ENCODE peak calls at places on chromosomes 5 and 9, in seven cellular contexts. O is K562, B is SK-N-SH, R is HCT116, X is H1, Y is HepG2, C is GM12878. G is an unnamed sample.

GRCh38 chr9:99870126-99870525 is 36.3 kb upstream of the STX17 start:
- DNase-seq in R (no peak), B (no peak), C (no peak), X (no peak), O (no peak), Y (no peak), G (no peak)

GRCh38 chr5:99614888-99615287 is 686.1 kb upstream of the CHD1 start:
- DNase-seq in C (no peak), B (no peak), X (no peak), R (no peak), O (no peak), Y (no peak), G (no peak)

GRCh38 chr5:35598707-35599370 is 18.8 kb upstream of the SPEF2 start:
- DNase-seq in C (no peak), X (peak), R (peak), B (no peak), O (no peak), Y (peak), G (peak)

GRCh38 chr5:51194626-51195025 is 188.6 kb upstream of the ISL1 start:
- DNase-seq in Y (no peak), X (no peak), O (no peak), R (no peak), C (no peak), B (peak), G (no peak)

GRCh38 chr9:75108571-75108970 is 20.3 kb downstream of the OSTF1 start:
- DNase-seq in B (no peak), R (no peak), C (no peak), O (no peak), X (no peak), Y (no peak), G (no peak)

GRCh38 chr9:93143830-93144530 is 9.9 kb upstream of the NINJ1 start:
- DNase-seq in C (no peak), Y (no peak), X (no peak), R (no peak), O (no peak), B (peak), G (no peak)

GRCh38 chr5:170211575-170212334 is 21.0 kb upstream of the C5orf58 start:
- DNase-seq in C (no peak), R (no peak), X (no peak), O (no peak), B (no peak), Y (no peak), G (no peak)

GRCh38 chr9:94801685-94802084 is 75.2 kb downstream of the AOPEP start:
- DNase-seq in C (no peak), R (no peak), Y (no peak), O (no peak), X (no peak), B (no peak), G (no peak)

GRCh38 chr5:142977363-142978051 is 207.3 kb downstream of the ARHGAP26 start:
- DNase-seq in X (no peak), R (no peak), O (no peak), B (no peak), Y (no peak), C (peak), G (no peak)

GRCh38 chr5:157047898-157048297 is 11.0 kb downstream of the HAVCR1 start:
- DNase-seq in C (no peak), R (no peak), B (no peak), Y (no peak), X (no peak), O (no peak), G (no peak)

GRCh38 chr5:132491368-132492364 is 1.1 kb upstream of the IRF1 start:
- DNase-seq in O (no peak), R (no peak), C (no peak), B (no peak), X (peak), Y (no peak), G (no peak)

GRCh38 chr5:43073597-43074546 is 33.8 kb upstream of the ANXA2R start:
- DNase-seq in Y (peak), B (peak), R (peak), X (peak), C (no peak), O (peak), G (no peak)

GRCh38 chr9:134481762-134482161 is 155.5 kb downstream of the RXRA start:
- DNase-seq in B (no peak), X (no peak), C (no peak), R (no peak), O (no peak), Y (no peak), G (no peak)

GRCh38 chr5:173726848-173727557 is 110.6 kb upstream of the BOD1 start:
- DNase-seq in B (no peak), O (no peak), Y (no peak), C (no peak), X (no peak), R (no peak), G (no peak)

GRCh38 chr5:149257875-149258705 is 13.6 kb upstream of the AFAP1L1 start:
- DNase-seq in O (no peak), X (no peak), B (no peak), R (no peak), C (no peak), Y (no peak), G (no peak)

GRCh38 chr9:110620726-110621125 is 41.2 kb upstream of the SVEP1 start:
- DNase-seq in X (no peak), Y (no peak), R (no peak), B (no peak), C (no peak), O (no peak), G (no peak)

GRCh38 chr9:136290508-136291000 is 13.3 kb downstream of the CCDC187 start:
- DNase-seq in O (no peak), R (no peak), Y (no peak), X (no peak), B (no peak), C (no peak), G (no peak)

GRCh38 chr9:94134629-94135028 is 50.4 kb downstream of the PTPDC1 start:
- DNase-seq in Y (no peak), O (no peak), X (no peak), R (no peak), C (no peak), B (no peak), G (no peak)

GRCh38 chr9:130341128-130341527 is 75.6 kb downstream of the HMCN2 start:
- DNase-seq in X (no peak), C (no peak), O (no peak), Y (no peak), R (no peak), B (no peak), G (no peak)

GRCh38 chr9:82882744-82883143 is 180.2 kb downstream of the RASEF start:
- DNase-seq in Y (no peak), R (no peak), O (no peak), X (no peak), B (no peak), C (no peak), G (no peak)

GRCh38 chr9:89622933-89623861 is 18.4 kb downstream of the GADD45G start:
- DNase-seq in C (no peak), O (no peak), Y (no peak), X (no peak), B (no peak), R (no peak), G (no peak)

GRCh38 chr5:66222455-66222854 is 78.4 kb downstream of the SREK1 start:
- DNase-seq in Y (no peak), X (no peak), O (no peak), B (no peak), C (peak), R (no peak), G (no peak)

GRCh38 chr5:53963958-53964357 is 346.4 kb downstream of the ARL15 start:
- DNase-seq in O (no peak), C (no peak), R (no peak), X (no peak), B (no peak), Y (peak), G (peak)

GRCh38 chr5:170076211-170076610 is 29.5 kb upstream of the FOXI1 start:
- DNase-seq in X (no peak), B (no peak), Y (no peak), O (no peak), C (no peak), R (no peak), G (no peak)

GRCh38 chr5:102858808-102859207 is 103.7 kb downstream of the PAM start:
- DNase-seq in O (no peak), X (no peak), C (no peak), R (no peak), B (no peak), Y (no peak), G (no peak)

GRCh38 chr5:120538644-120539043 is 74.5 kb downstream of the PRR16 start:
- DNase-seq in X (no peak), B (no peak), R (no peak), O (no peak), Y (no peak), C (no peak), G (no peak)

GRCh38 chr5:39761199-39761580 is 336.4 kb upstream of the DAB2 start:
- DNase-seq in C (no peak), B (no peak), Y (no peak), O (no peak), R (no peak), X (no peak), G (no peak)
- TF ChIP-seq JUND in C (no peak), B (no peak), Y (no peak), O (no peak), R (no peak), X (no peak), G (no peak)

GRCh38 chr5:89337-90286 is 2.4 kb upstream of the PLEKHG4B start:
- DNase-seq in B (no peak), Y (no peak), C (no peak), R (no peak), O (no peak), X (no peak), G (no peak)

GRCh38 chr5:92391-93220 is 638 bp downstream of the PLEKHG4B start:
- DNase-seq in B (peak), R (no peak), Y (no peak), O (no peak), C (no peak), X (no peak), G (no peak)

GRCh38 chr5:93221-93980 is 1.4 kb downstream of the PLEKHG4B start:
- DNase-seq in X (no peak), C (no peak), R (no peak), O (no peak), B (no peak), Y (no peak), G (no peak)

GRCh38 chr5:90590-91547 is 1.1 kb upstream of the PLEKHG4B start:
- DNase-seq in B (no peak), R (no peak), O (no peak), Y (no peak), C (no peak), X (no peak), G (peak)

GRCh38 chr5:91556-92263 is at the start of gene PLEKHG4B:
- DNase-seq in B (peak), R (no peak), X (peak), C (no peak), O (no peak), Y (no peak), G (peak)
- TF ChIP-seq JUND in B (no peak), R (no peak), X (no peak), C (no peak), O (no peak), Y (no peak), G (no peak)

DNA sequence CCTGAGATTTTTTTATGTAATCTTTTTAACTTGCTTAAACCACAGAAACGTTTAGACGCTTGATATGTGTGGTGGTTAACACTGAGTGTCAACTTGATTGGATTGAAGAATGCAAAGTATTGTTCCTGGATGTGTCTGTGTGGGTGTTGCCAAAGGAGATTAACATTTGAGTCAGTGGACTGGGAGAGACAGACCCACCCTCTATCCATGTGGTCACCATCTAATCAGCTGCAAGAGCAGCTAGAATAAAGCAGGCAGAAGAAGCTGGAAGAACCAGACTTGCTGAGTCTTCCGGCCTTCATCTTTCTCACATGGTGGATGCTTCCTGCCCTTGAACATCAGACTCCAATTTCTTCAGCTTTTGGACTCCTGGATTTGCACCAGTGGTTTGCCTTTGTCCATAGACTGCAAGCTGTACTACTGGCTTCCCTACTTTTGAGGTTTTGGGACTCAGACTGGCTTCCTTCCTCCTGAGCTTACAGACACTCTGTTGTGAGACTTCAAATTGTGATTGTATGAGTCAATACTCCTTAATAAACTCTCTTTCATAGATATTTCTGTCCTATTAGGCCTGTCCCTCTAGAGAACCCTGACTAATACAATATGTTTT is 816.0 kb upstream of the CDH9 start:
- DNase-seq in R (no peak), C (no peak), X (no peak), Y (no peak), B (no peak), O (no peak), G (no peak)
- TF ChIP-seq JUND in R (no peak), C (no peak), X (no peak), Y (no peak), B (no peak), O (no peak), G (no peak)

DNA sequence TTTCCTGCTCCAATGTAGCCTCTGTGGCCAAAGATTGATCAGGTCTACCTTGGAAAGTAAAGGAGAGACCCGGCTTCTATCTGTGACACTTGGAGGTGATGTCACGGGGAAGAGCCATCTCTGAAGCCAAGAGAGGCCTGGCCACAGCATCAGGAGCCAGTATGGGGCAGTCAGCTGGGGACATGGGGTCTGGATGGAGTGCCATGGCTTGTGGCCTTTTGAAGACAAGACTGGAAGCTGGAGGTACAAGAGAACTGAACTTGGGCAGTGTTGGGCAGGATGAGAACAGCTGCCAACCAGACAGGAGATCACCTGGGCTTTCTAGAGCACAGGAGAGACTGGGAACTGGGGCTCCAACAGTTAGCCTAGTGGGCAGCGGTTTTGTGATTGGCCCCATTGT is 190.7 kb downstream of the TENT4A start:
- DNase-seq in R (no peak), B (no peak), C (no peak), Y (no peak), O (no peak), X (no peak), G (no peak)
- TF ChIP-seq JUND in R (no peak), B (no peak), C (no peak), Y (no peak), O (no peak), X (no peak), G (no peak)

DNA sequence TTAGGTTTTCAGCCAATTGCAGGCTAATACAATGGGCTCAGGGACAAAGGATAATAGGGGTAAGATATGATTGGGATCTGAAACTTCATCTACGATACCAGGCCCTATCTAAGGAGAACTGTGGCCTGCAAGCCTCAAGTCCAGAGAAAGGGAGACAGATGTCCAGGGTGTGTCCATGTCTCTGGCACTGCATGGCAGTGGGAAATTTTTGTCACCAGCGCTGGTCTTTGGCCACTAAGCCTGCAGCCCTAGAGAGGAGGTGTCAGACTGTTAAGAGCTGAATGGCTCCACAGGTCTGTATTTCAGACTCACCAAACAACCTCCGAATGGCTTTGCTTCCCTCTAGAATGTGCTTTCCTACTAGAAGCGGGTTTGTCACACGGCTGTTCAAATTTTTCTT is 6.6 kb upstream of the CNOT6 start:
- DNase-seq in B (no peak), C (no peak), Y (no peak), R (no peak), O (no peak), X (no peak), G (no peak)
- TF ChIP-seq JUND in B (no peak), C (no peak), Y (no peak), R (no peak), O (no peak), X (no peak), G (no peak)

DNA sequence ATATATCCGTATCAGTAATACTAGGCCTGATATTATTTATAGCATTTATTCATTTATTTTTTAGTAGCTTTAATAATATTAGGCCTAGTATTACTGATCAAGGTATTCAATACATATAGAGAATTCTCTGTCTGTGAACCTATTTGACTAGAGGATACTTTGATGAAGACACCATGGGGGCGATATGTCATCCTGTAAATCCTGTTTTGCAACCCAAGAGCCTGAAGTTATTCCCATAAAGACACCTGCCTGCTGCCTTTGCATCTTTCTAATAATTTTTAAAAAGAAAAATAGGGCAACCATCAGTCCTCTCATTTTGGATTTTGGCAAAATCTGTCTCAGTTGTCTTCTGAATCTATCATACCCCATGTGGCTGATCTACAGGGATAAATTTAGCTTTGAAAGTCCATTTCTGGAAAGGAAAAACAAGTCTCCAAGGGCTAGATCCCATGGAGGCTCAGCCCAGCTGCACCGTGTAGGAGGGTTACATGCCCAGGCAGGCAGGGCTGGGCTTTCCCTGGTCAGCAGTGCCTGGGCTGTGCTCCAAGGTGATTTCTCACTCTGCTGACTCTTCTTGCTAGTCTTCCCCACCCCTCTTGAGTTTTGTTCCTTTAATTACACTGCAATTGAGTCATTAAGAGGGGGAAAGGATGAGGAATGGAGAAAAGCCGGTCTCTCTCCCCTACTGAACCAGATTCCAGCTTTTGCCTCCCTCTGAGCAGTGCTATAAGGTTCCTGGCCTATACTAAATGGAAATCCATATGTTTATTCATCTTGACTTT is 169.0 kb downstream of the TRIM32 start:
- DNase-seq in R (no peak), X (no peak), C (no peak), B (no peak), Y (no peak), O (no peak), G (no peak)
- TF ChIP-seq JUND in R (no peak), X (no peak), C (no peak), B (no peak), Y (no peak), O (no peak), G (no peak)

DNA sequence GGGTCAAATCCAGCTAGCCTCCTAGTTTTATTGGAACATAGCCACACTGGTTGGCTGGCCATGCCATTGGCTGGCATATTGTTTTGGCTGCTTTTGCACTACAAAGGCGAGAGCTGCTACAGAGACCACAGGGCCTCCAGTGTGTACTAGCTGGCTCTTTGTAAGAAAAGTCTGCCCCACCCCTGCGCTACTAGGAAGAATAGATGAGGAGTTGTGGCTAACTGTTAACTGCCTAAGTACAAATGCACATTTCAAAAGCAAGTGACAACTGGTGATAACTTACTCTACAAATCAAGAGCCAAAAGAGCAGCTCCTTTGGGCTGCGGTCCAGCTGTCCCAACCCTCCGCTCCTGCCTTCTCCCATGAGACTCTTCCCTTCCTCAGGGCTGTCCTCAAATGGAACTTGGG is 63.9 kb downstream of the SERINC5 start:
- DNase-seq in Y (no peak), B (no peak), C (no peak), O (peak), R (no peak), X (no peak), G (no peak)
- TF ChIP-seq JUND in Y (no peak), B (no peak), C (no peak), O (peak), R (no peak), X (no peak), G (no peak)

DNA sequence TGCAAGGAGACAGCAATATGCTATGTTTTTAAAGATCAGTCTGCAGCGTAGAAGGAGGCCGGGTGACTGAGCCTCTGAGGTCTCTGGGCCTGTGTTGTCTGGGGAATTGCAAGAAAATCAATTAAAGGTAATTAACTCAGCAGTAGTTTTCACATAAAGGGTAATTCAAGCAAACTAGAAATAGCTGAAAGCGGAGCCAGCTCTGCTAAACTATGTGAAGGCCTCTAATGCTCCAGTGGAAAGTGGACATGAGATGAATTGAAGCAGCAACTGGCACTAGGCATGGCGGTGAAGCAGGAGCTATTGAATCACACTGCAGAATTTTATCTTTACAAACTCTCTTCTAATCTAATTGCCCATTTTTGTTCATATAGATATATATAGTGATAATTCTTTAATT is 285.1 kb upstream of the ITGA1 start:
- DNase-seq in R (no peak), B (peak), C (no peak), X (no peak), Y (no peak), O (no peak), G (no peak)
- TF ChIP-seq JUND in R (no peak), B (no peak), C (no peak), X (no peak), Y (no peak), O (no peak), G (no peak)